ENCODE peak calls at places on chromosome 15, in six cellular contexts. V is NCI-H446, B is retina, U is neuronal stem cell, T is LoVo, C is GM13977. N is an unnamed sample.

GRCh38 chr15:37107754-37108724 is 7.7 kb upstream of the MEIS2 start:
- DNase-seq in V (no peak), B (no peak), U (peak), T (no peak), C (no peak), N (no peak)

GRCh38 chr15:82810863-82811421 is 1.5 kb downstream of the WHAMM start:
- DNase-seq in V (no peak), B (no peak), U (no peak), T (peak), C (peak), N (no peak)

GRCh38 chr15:57183041-57183440 is 193.3 kb upstream of the CGNL1 start:
- DNase-seq in V (no peak), B (no peak), U (no peak), T (no peak), C (no peak), N (no peak)

GRCh38 chr15:60374628-60375081 is 23.1 kb downstream of the ANXA2 start:
- DNase-seq in V (peak), B (no peak), U (no peak), T (peak), C (no peak), N (peak)

GRCh38 chr15:62539236-62539635 is 374.2 kb upstream of the C2CD4B start:
- DNase-seq in V (no peak), B (no peak), U (no peak), T (peak), C (no peak), N (no peak)

GRCh38 chr15:67144609-67145306 is 79.4 kb downstream of the SMAD3 start:
- DNase-seq in V (no peak), B (no peak), U (no peak), T (no peak), C (no peak), N (no peak)

GRCh38 chr15:75713338-75713895 is 769 bp upstream of the CSPG4 start:
- DNase-seq in V (no peak), B (no peak), U (no peak), T (no peak), C (no peak), N (no peak)

GRCh38 chr15:31279221-31280036 is 47.2 kb upstream of the KLF13 start:
- DNase-seq in V (no peak), B (no peak), U (no peak), T (no peak), C (no peak), N (no peak)

GRCh38 chr15:67914537-67915373 is 74.9 kb upstream of the RNU6-1 start:
- DNase-seq in V (peak), B (peak), U (peak), T (peak), C (no peak), N (peak)

GRCh38 chr15:62450061-62450460 is 285.0 kb upstream of the C2CD4B start:
- DNase-seq in V (no peak), B (no peak), U (no peak), T (no peak), C (no peak), N (no peak)

GRCh38 chr15:58492661-58493397 is 61.0 kb downstream of the LIPC start:
- DNase-seq in V (no peak), B (peak), U (no peak), T (no peak), C (no peak), N (no peak)

GRCh38 chr15:100284191-100284590 is 57.6 kb downstream of the ADAMTS17 start:
- DNase-seq in V (no peak), B (no peak), U (no peak), T (no peak), C (no peak), N (no peak)

GRCh38 chr15:90159213-90159612 is 41.9 kb upstream of the SEMA4B start:
- DNase-seq in V (no peak), B (no peak), U (no peak), T (peak), C (no peak), N (no peak)

GRCh38 chr15:57726411-57726810 is 19.9 kb downstream of the POLR2M start:
- DNase-seq in V (no peak), B (no peak), U (no peak), T (no peak), C (no peak), N (no peak)

GRCh38 chr15:59569477-59569876 is 42.1 kb upstream of the GCNT3 start:
- DNase-seq in V (no peak), B (no peak), U (no peak), T (no peak), C (no peak), N (no peak)

GRCh38 chr15:43151688-43152087 is 18.3 kb downstream of the TMEM62 start:
- DNase-seq in V (no peak), B (no peak), U (no peak), T (no peak), C (no peak), N (no peak)

GRCh38 chr15:69158843-69159240 is 1.6 kb upstream of the GLCE start:
- DNase-seq in V (no peak), B (no peak), U (no peak), T (no peak), C (no peak), N (no peak)

GRCh38 chr15:59298255-59298856 is 74.3 kb downstream of the MYO1E start:
- DNase-seq in V (no peak), B (no peak), U (no peak), T (no peak), C (peak), N (no peak)

GRCh38 chr15:43950551-43950950 is 123.7 kb downstream of the WDR76 start:
- DNase-seq in V (no peak), B (no peak), U (no peak), T (no peak), C (no peak), N (no peak)

GRCh38 chr15:60869851-60870250 is 359.3 kb downstream of the RORA start:
- DNase-seq in V (no peak), B (no peak), U (no peak), T (no peak), C (no peak), N (no peak)

GRCh38 chr15:71891026-71891425 is 80.7 kb downstream of the NR2E3 start:
- DNase-seq in V (no peak), B (no peak), U (no peak), T (no peak), C (no peak), N (no peak)

GRCh38 chr15:62848631-62849050 is 193.9 kb upstream of the TPM1 start:
- DNase-seq in V (no peak), B (no peak), U (no peak), T (no peak), C (no peak), N (no peak)

GRCh38 chr15:90059208-90059985 is 42.9 kb downstream of the IDH2 start:
- DNase-seq in V (no peak), B (no peak), U (no peak), T (no peak), C (peak), N (peak)

GRCh38 chr15:31193291-31193690 is 91.8 kb upstream of the TRPM1 start:
- DNase-seq in V (no peak), B (no peak), U (no peak), T (no peak), C (no peak), N (no peak)

GRCh38 chr15:99130314-99130713 is 25.4 kb downstream of the SYNM start:
- DNase-seq in V (no peak), B (no peak), U (no peak), T (no peak), C (no peak), N (no peak)

GRCh38 chr15:89129123-89129815 is 41.0 kb downstream of the ABHD2 start:
- DNase-seq in V (no peak), B (peak), U (no peak), T (peak), C (peak), N (peak)

GRCh38 chr15:78684645-78685044 is 43.6 kb upstream of the CHRNB4 start:
- DNase-seq in V (no peak), B (no peak), U (no peak), T (peak), C (no peak), N (no peak)

GRCh38 chr15:31448635-31448979 is 122.0 kb downstream of the KLF13 start:
- DNase-seq in V (no peak), B (no peak), U (no peak), T (no peak), C (no peak), N (no peak)

GRCh38 chr15:89138999-89139612 is 50.9 kb downstream of the ABHD2 start:
- DNase-seq in V (no peak), B (no peak), U (no peak), T (no peak), C (no peak), N (no peak)

GRCh38 chr15:31082771-31083393 is 18.6 kb downstream of the TRPM1 start:
- DNase-seq in V (no peak), B (no peak), U (no peak), T (peak), C (no peak), N (no peak)

GRCh38 chr15:46344906-46345305 is 710.1 kb downstream of the SQOR start:
- DNase-seq in V (no peak), B (no peak), U (no peak), T (no peak), C (no peak), N (no peak)

GRCh38 chr15:68264282-68264681 is 13.3 kb upstream of the FEM1B start:
- DNase-seq in V (no peak), B (no peak), U (no peak), T (no peak), C (no peak), N (no peak)

GRCh38 chr15:60428935-60429334 is 31.1 kb upstream of the ANXA2 start:
- DNase-seq in V (no peak), B (no peak), U (no peak), T (no peak), C (no peak), N (no peak)

GRCh38 chr15:51780636-51781035 is 29.2 kb downstream of the TMOD2 start:
- DNase-seq in V (no peak), B (no peak), U (no peak), T (no peak), C (no peak), N (no peak)

GRCh38 chr15:70923311-70924080 is 30.9 kb downstream of the LRRC49 start:
- DNase-seq in V (no peak), B (no peak), U (no peak), T (no peak), C (no peak), N (no peak)

GRCh38 chr15:99181544-99181943 is 67.8 kb downstream of the TTC23 start:
- DNase-seq in V (no peak), B (peak), U (no peak), T (no peak), C (no peak), N (no peak)

GRCh38 chr15:41979493-41980266 is 7.3 kb upstream of the EHD4 start:
- DNase-seq in V (no peak), B (no peak), U (no peak), T (no peak), C (no peak), N (no peak)

GRCh38 chr15:62824111-62824737 is 218.3 kb upstream of the TPM1 start:
- DNase-seq in V (no peak), B (no peak), U (no peak), T (no peak), C (no peak), N (no peak)

GRCh38 chr15:92495468-92495867 is 101.8 kb downstream of the ST8SIA2 start:
- DNase-seq in V (no peak), B (no peak), U (no peak), T (no peak), C (no peak), N (no peak)